ENCODE peak calls at places on chromosome 5, in four cellular contexts. X is activated CD8-positive, alpha-beta memory T cell treated with anti-CD3 and anti-CD28 coated beads, Interleukin-2, amount 50 U/mL, for 4 hours; Y is T-cell; G is Right ventricle myocardium superior. Q is an unnamed sample.
A peak's percentile ranks its signal among the peaks of the same experiment; 100 is the strongest.

GRCh38 chr5:16819522-16820167 is 116.4 kb downstream of the MYO10 start:
- DNase-seq in X (no peak), Y (no peak), G (no peak), Q (no peak)

GRCh38 chr5:164256351-164256750 is 750.9 kb downstream of the MAT2B start:
- DNase-seq in Y (no peak), G (no peak), X (no peak), Q (no peak)

GRCh38 chr5:155728146-155728856 is 598.7 kb upstream of the SGCD start:
- DNase-seq in X (no peak), G (peak; percentile 78), Y (no peak), Q (peak; percentile 47)

GRCh38 chr5:15719784-15720183 is 219.8 kb downstream of the FBXL7 start:
- DNase-seq in Y (no peak), G (no peak), X (no peak), Q (no peak)

GRCh38 chr5:102666164-102666951 is 88.7 kb upstream of the PAM start:
- DNase-seq in G (no peak), Y (no peak), X (no peak), Q (no peak)

GRCh38 chr5:73625905-73626811 is at the start of gene ARHGEF28:
- DNase-seq in Y (no peak), X (peak; percentile 19), G (peak; percentile 59), Q (peak; percentile 87)

GRCh38 chr5:154334406-154335041 is 111.3 kb upstream of the SAP30L start:
- DNase-seq in G (no peak), X (no peak), Y (no peak), Q (no peak)

GRCh38 chr5:181173027-181173419 is 25.6 kb downstream of the OR2V2 start:
- DNase-seq in Y (no peak), X (peak; percentile 81), G (no peak), Q (no peak)

GRCh38 chr5:36619012-36619635 is 12.7 kb downstream of the SLC1A3 start:
- DNase-seq in X (no peak), G (no peak), Y (no peak), Q (no peak)

Q was measured in psoas muscle.